ENCODE peak calls at places on chromosomes 7 and 10, in four cellular contexts. C is right atrium auricular region, I is endothelial cell of umbilical vein, N is astrocyte of the spinal cord. M is an unnamed sample.

GRCh38 chr7:127158659-127159058 is 94.1 kb downstream of the GRM8 start:
- DNase-seq in C (no peak), I (no peak), N (no peak), M (peak; percentile 4)

GRCh38 chr10:101218423-101219136 is 10.7 kb downstream of the LBX1 start:
- DNase-seq in C (no peak), I (no peak), N (no peak), M (no peak)

GRCh38 chr7:135434047-135434446 is 75.9 kb downstream of the CNOT4 start:
- DNase-seq in C (no peak), I (no peak), N (peak; percentile 35), M (no peak)

GRCh38 chr7:116317907-116318306 is 107.6 kb downstream of the TES start:
- DNase-seq in C (no peak), I (peak; percentile 26), N (no peak), M (no peak)

GRCh38 chr7:98130959-98131358 is 24.3 kb downstream of the LMTK2 start:
- DNase-seq in C (no peak), I (no peak), N (no peak), M (no peak)

GRCh38 chr7:38846280-38846679 is 62.7 kb downstream of the VPS41 start:
- DNase-seq in C (no peak), I (no peak), N (no peak), M (no peak)

GRCh38 chr10:131021967-131022366 is 289.6 kb downstream of the TCERG1L start:
- DNase-seq in C (no peak), I (no peak), N (no peak), M (no peak)

GRCh38 chr7:33903770-33904679 is 1.3 kb upstream of the BMPER start:
- DNase-seq in C (no peak), I (peak; percentile 52), N (peak; percentile 44), M (peak; percentile 47)

GRCh38 chr10:100103581-100103980 is 21.9 kb upstream of the CPN1 start:
- DNase-seq in C (no peak), I (no peak), N (no peak), M (peak; percentile 58)

GRCh38 chr10:17606547-17607040 is 10.6 kb downstream of the HACD1 start:
- DNase-seq in C (no peak), I (peak; percentile 3), N (no peak), M (no peak)

GRCh38 chr7:150435390-150436073 is 14.9 kb upstream of the GIMAP8 start:
- DNase-seq in C (peak; percentile 32), I (no peak), N (no peak), M (no peak)

GRCh38 chr7:116138202-116138801 is 72.0 kb upstream of the TES start:
- DNase-seq in C (no peak), I (peak; percentile 81), N (peak; percentile 81), M (peak; percentile 77)

GRCh38 chr10:4902571-4903011 is 60.6 kb upstream of the AKR1C1 start:
- DNase-seq in C (no peak), I (peak; percentile 2), N (no peak), M (peak; percentile 82)

GRCh38 chr7:111559665-111560064 is 2.6 kb downstream of the IMMP2L start:
- DNase-seq in C (no peak), I (no peak), N (no peak), M (no peak)

GRCh38 chr7:94472608-94473007 is 37.0 kb upstream of the CASD1 start:
- DNase-seq in C (no peak), I (no peak), N (no peak), M (no peak)

GRCh38 chr10:18214692-18215563 is 74.7 kb downstream of the CACNB2 start:
- DNase-seq in C (no peak), I (peak; percentile 55), N (peak; percentile 69), M (peak; percentile 60)

GRCh38 chr7:4102231-4102841 is 579.8 kb upstream of the FOXK1 start:
- DNase-seq in C (no peak), I (no peak), N (peak; percentile 4), M (no peak)

GRCh38 chr10:95332666-95333249 is 42.0 kb upstream of the PDLIM1 start:
- DNase-seq in C (no peak), I (no peak), N (no peak), M (no peak)

GRCh38 chr10:11425288-11425595 is 186.2 kb downstream of the USP6NL start:
- DNase-seq in C (no peak), I (no peak), N (peak; percentile 19), M (no peak)

GRCh38 chr10:79382491-79382941 is 35.2 kb downstream of the PPIF start:
- DNase-seq in C (peak; percentile 59), I (no peak), N (no peak), M (no peak)

GRCh38 chr7:67625257-67625713 is 628.7 kb downstream of the TYW1 start:
- DNase-seq in C (peak; percentile 62), I (no peak), N (peak; percentile 35), M (peak; percentile 11)

GRCh38 chr7:42010751-42011150 is 226.3 kb downstream of the GLI3 start:
- DNase-seq in C (no peak), I (no peak), N (no peak), M (no peak)

GRCh38 chr7:78179211-78179610 is 380.6 kb downstream of the PHTF2 start:
- DNase-seq in C (no peak), I (no peak), N (no peak), M (no peak)

GRCh38 chr10:125407000-125407502 is 246.7 kb upstream of the CTBP2 start:
- DNase-seq in C (no peak), I (no peak), N (peak; percentile 45), M (peak; percentile 98)

GRCh38 chr7:138449580-138449979 is 10.5 kb upstream of the TRIM24 start:
- DNase-seq in C (no peak), I (no peak), N (no peak), M (no peak)

GRCh38 chr7:42982604-42983115 is 50.5 kb downstream of the MRPL32 start:
- DNase-seq in C (no peak), I (no peak), N (no peak), M (peak; percentile 3)

GRCh38 chr10:43074409-43074808 is 2.5 kb upstream of the RET start:
- DNase-seq in C (no peak), I (no peak), N (no peak), M (no peak)

GRCh38 chr7:158133515-158134271 is 453.9 kb downstream of the PTPRN2 start:
- DNase-seq in C (no peak), I (no peak), N (no peak), M (no peak)

GRCh38 chr10:93718937-93719725 is 16.7 kb upstream of the FRA10AC1 start:
- DNase-seq in C (no peak), I (no peak), N (no peak), M (no peak)

GRCh38 chr7:29299986-29300609 is 105.5 kb downstream of the CHN2 start:
- DNase-seq in C (no peak), I (no peak), N (no peak), M (peak; percentile 48)

GRCh38 chr7:732094-732541 is 5.0 kb upstream of the PRKAR1B start:
- DNase-seq in C (no peak), I (peak; percentile 36), N (peak; percentile 71), M (peak; percentile 55)

GRCh38 chr7:77460057-77460486 is 43.9 kb upstream of the GSAP start:
- DNase-seq in C (no peak), I (no peak), N (no peak), M (peak; percentile 46)

DNA sequence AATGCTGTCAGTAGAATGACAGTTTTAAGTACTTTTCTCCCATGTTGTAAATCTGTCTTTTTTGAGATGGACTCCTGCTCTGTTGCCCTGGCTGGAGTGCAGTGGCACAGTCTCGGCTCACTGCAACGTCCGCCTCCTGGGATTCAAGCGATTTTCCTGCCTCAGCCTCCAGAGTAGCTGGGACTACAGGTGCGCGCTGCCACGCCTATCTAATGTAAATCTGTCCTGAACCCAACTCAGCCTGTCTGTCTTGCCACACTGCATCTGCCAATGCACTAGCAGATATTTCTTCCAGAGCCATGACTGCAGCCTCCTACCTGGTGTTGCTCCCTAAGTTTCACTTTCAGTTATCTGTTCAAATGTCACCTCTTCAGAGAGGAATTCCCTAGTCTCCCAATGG is 264.1 kb downstream of the PHF14 start:
- DNase-seq in C (no peak), I (no peak), N (no peak), M (no peak)
- H3K4me3 ChIP-seq in C (no peak overlapping the region), I (peak overlapping the region; percentile 7), N (no peak overlapping the region), M (no peak overlapping the region)

GRCh38 chr7:108072739-108073138 is 57.4 kb downstream of the LAMB4 start:
- DNase-seq in C (no peak), I (no peak), N (no peak), M (no peak)
- TF ChIP-seq CTCF in C (no peak), I (no peak), N (no peak), M (no peak)

GRCh38 chr7:130952477-130952876 is 218.5 kb upstream of the KLF14 start:
- DNase-seq in C (no peak), I (no peak), N (no peak), M (no peak)
- H3K4me3 ChIP-seq in C (no peak overlapping the region), I (no peak overlapping the region), N (no peak overlapping the region), M (no peak overlapping the region)

GRCh38 chr7:26580666-26581065 is 283.7 kb downstream of the SKAP2 start:
- DNase-seq in C (no peak), I (no peak), N (no peak), M (no peak)

GRCh38 chr7:26590709-26591108 is 273.7 kb downstream of the SKAP2 start:
- DNase-seq in C (no peak), I (no peak), N (no peak), M (no peak)

GRCh38 chr7:26583094-26583493 is 281.3 kb downstream of the SKAP2 start:
- DNase-seq in C (no peak), I (no peak), N (no peak), M (peak; percentile 18)

GRCh38 chr7:26588511-26588910 is 275.9 kb downstream of the SKAP2 start:
- DNase-seq in C (no peak), I (no peak), N (no peak), M (no peak)

GRCh38 chr7:26584964-26585650 is 279.3 kb downstream of the SKAP2 start:
- DNase-seq in C (no peak), I (no peak), N (no peak), M (no peak)
- TF ChIP-seq CTCF in C (no peak), I (no peak), N (no peak), M (no peak)

M was measured in epithelial cell of esophagus.